ENCODE peak calls at places on chromosomes 6 and 20, in five cellular contexts. Y is H1, Q is GM12878, R is K562, K is HCT116. S is an unnamed sample.

GRCh38 chr6:92779758-92780157 is 639.6 kb downstream of the EPHA7 start:
- DNase-seq in Y (no peak), Q (no peak), R (no peak), K (no peak), S (no peak)

GRCh38 chr6:168303982-168304751 is 15.4 kb downstream of the DACT2 start:
- DNase-seq in Y (no peak), Q (no peak), R (no peak), K (no peak), S (no peak)

GRCh38 chr6:90715093-90715655 is 128.3 kb upstream of the MAP3K7 start:
- DNase-seq in Y (no peak), Q (no peak), R (no peak), K (no peak), S (no peak)

GRCh38 chr20:63014710-63015109 is 7.9 kb upstream of the BHLHE23 start:
- DNase-seq in Y (no peak), Q (no peak), R (no peak), K (no peak), S (no peak)

GRCh38 chr20:4195499-4195898 is 180.1 kb upstream of the RNF24 start:
- DNase-seq in Y (peak; percentile 77), Q (no peak), R (peak; percentile 52), K (no peak), S (peak; percentile 61)

GRCh38 chr20:48739395-48740268 is 88.2 kb downstream of the PREX1 start:
- DNase-seq in Y (no peak), Q (no peak), R (no peak), K (no peak), S (no peak)

GRCh38 chr6:156345700-156346099 is 431.5 kb upstream of the ARID1B start:
- DNase-seq in Y (no peak), Q (no peak), R (no peak), K (no peak), S (no peak)

GRCh38 chr6:74826318-74826717 is 379.5 kb downstream of the COL12A1 start:
- DNase-seq in Y (no peak), Q (no peak), R (no peak), K (no peak), S (no peak)

GRCh38 chr6:40986364-40986763 is 52.7 kb downstream of the UNC5CL start:
- DNase-seq in Y (no peak), Q (no peak), R (no peak), K (no peak), S (no peak)

GRCh38 chr6:157653521-157653920 is 169.5 kb upstream of the SNX9 start:
- DNase-seq in Y (no peak), Q (no peak), R (no peak), K (no peak), S (no peak)

GRCh38 chr6:119881416-119881815 is 531.9 kb upstream of the MAN1A1 start:
- DNase-seq in Y (no peak), Q (no peak), R (no peak), K (no peak), S (no peak)

GRCh38 chr20:39880890-39881289 is 808.1 kb downstream of the MAFB start:
- DNase-seq in Y (no peak), Q (no peak), R (peak; percentile 0), K (no peak), S (no peak)

GRCh38 chr20:1489328-1489727 is 1.9 kb downstream of the SIRPB2 start:
- DNase-seq in Y (no peak), Q (no peak), R (no peak), K (no peak), S (no peak)

GRCh38 chr6:3568396-3569082 is 111.7 kb upstream of the SLC22A23 start:
- DNase-seq in Y (no peak), Q (no peak), R (no peak), K (no peak), S (peak; percentile 40)

GRCh38 chr6:107509506-107509905 is 19.6 kb downstream of the SOBP start:
- DNase-seq in Y (no peak), Q (no peak), R (no peak), K (no peak), S (no peak)

GRCh38 chr20:6044102-6044501 is 9.8 kb downstream of the LRRN4 start:
- DNase-seq in Y (no peak), Q (no peak), R (peak; percentile 52), K (no peak), S (peak; percentile 23)

DNA sequence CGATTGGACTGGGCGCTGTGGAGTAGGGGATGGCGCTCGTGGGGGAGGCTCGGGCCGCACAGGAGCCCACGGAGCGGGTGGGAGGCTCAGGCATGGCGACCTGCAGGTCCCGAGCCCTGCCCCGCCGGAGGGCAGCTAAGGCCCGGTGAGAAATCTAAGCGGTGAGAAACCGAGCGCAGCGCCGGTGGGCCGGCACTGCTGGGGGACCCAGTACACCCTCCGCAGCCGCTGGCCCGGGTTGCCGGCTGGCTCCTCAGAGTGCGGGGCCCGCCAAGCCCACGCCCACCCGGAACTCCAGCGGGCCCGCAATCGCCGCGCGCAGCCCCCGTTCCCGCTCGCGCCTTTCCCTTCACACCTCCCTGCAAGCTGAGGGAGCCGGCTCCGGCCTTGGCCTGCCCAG is 59.7 kb upstream of the MYLIP start:
- DNase-seq in Y (peak; percentile 47), Q (no peak), R (no peak), K (no peak), S (no peak)
- TF ChIP-seq CTCF in Y (no peak), Q (no peak), R (no peak), K (no peak), S (no peak)

GRCh38 chr6:20182069-20182468 is 30.2 kb downstream of the MBOAT1 start:
- DNase-seq in Y (no peak), Q (no peak), R (no peak), K (no peak), S (no peak)

GRCh38 chr6:20175810-20176209 is 36.5 kb downstream of the MBOAT1 start:
- DNase-seq in Y (no peak), Q (no peak), R (no peak), K (no peak), S (no peak)

GRCh38 chr6:20180935-20181334 is 31.3 kb downstream of the MBOAT1 start:
- DNase-seq in Y (no peak), Q (no peak), R (no peak), K (no peak), S (no peak)

GRCh38 chr6:20173833-20174796 is 38.2 kb downstream of the MBOAT1 start:
- DNase-seq in Y (no peak), Q (no peak), R (no peak), K (no peak), S (no peak)

GRCh38 chr6:20178327-20178726 is 33.9 kb downstream of the MBOAT1 start:
- DNase-seq in Y (no peak), Q (no peak), R (no peak), K (no peak), S (no peak)
- TF ChIP-seq SRF in Y (no peak), Q (no peak), R (no peak), K (no peak), S (no peak)

DNA sequence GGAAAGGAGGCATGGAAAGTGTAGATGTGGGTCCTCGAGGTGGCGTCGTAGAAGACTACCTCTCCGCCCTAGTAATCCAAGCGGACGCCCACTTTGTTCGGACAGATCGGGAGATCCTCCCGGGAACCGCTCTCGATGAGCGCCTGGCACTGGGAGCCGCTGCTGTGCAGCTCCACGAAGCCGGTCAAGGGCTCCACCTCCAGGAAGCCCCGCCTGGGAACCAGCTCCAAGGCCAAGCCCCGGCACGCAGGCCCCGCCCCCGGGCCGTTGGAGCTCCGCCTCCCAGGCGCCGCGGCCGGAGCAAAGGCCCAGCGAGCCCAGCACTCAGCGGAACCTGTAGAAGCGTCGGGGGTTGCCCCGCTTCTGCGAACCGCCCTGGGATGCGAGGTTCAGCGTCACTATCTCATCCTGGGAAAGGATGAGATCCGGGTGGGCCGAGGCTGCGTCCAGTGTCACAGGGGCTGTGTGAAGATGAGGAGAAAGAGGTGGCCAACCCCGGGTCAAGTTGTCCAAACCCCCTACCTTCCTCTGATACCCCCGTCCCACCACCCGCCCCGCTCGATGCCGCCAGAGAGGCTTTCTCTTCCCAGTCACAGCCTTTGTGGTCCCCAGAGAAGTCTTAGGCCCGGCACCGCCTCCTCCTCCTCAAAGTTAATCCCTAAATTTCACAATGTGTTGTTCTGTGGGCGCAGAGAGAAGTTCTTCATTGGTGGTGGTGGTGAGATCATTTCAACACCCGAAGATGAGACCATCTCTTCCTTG is 10.8 kb downstream of the TRIM31 start:
- DNase-seq in Y (peak; percentile 88), Q (no peak), R (peak; percentile 92), K (peak; percentile 74), S (peak; percentile 90)
- TF ChIP-seq CTCF in Y (no peak), Q (no peak), R (no peak), K (peak; percentile 15), S (peak; percentile 74)

DNA sequence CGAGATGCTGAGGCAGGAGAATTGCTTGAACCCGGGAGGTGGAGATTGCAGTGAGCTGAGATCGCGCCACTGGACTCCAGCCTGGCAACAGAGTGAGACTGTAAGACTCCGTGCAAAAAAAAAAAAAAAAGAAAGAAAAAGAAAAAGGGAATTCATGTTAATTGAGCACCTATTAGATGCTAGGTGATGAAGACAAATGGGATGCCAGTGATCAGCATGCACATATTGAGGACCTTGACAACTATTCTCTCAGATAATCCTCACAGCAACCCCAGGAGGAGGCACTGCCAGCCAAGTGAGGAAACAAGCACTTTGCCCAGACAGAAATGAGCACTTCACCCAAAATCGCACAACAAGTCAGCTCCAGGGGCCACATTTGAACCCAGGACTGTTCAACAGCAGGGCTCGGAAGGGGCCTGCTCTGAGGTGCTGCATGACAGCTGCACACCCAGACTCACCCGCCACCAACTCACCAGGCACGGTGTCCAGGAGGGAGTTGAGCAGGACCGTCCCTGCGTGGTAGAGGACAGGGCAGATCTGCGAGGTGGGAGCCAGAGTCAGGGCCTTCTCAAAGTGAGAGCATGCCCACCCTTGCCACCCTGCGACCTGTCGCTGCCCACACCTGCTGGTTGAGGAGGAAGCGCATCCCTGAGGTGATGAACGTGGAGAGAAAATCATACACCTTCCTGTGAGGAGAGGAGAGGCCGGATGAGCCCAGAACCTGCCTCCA is 4.6 kb downstream of the PLTP start:
- DNase-seq in Y (no peak), Q (no peak), R (no peak), K (no peak), S (no peak)
- TF ChIP-seq SRF in Y (no peak), Q (no peak), R (no peak), K (no peak), S (no peak)

GRCh38 chr6:34462561-34462971 is 3.3 kb upstream of the PACSIN1 start:
- DNase-seq in Y (peak; percentile 79), Q (no peak), R (peak; percentile 83), K (peak; percentile 69), S (peak; percentile 36)

GRCh38 chr6:34462010-34462409 is 3.9 kb upstream of the PACSIN1 start:
- DNase-seq in Y (no peak), Q (no peak), R (no peak), K (no peak), S (no peak)

GRCh38 chr6:34460796-34461507 is 4.9 kb upstream of the PACSIN1 start:
- DNase-seq in Y (no peak), Q (no peak), R (no peak), K (no peak), S (no peak)

GRCh38 chr6:34457747-34458462 is 8.0 kb upstream of the PACSIN1 start:
- DNase-seq in Y (no peak), Q (no peak), R (no peak), K (no peak), S (peak; percentile 77)

GRCh38 chr6:34459899-34460593 is 5.8 kb upstream of the PACSIN1 start:
- DNase-seq in Y (peak; percentile 59), Q (peak; percentile 24), R (peak; percentile 82), K (peak; percentile 70), S (peak; percentile 59)
- TF ChIP-seq CTCF in Y (peak; percentile 88), Q (peak; percentile 69), R (peak; percentile 85), K (peak; percentile 68), S (peak; percentile 87)

S was measured in HepG2.